ENCODE peak calls at places on chromosomes 12 and 14, in five cellular contexts. O is prostate gland; C is bronchial epithelial cell; D is CD8-positive, alpha-beta T cell; X is astrocyte. U is an unnamed sample.

GRCh38 chr14:76919431-76919810 is 93.2 kb downstream of the LRRC74A start:
- DNase-seq in X (peak), D (no peak), C (peak), O (peak), U (peak)

GRCh38 chr12:121791671-121792496 is 1.6 kb downstream of the RHOF start:
- DNase-seq in O (no peak), D (peak), X (no peak), C (no peak), U (no peak)

GRCh38 chr14:103847954-103848719 is 762 bp upstream of the PPP1R13B start:
- DNase-seq in X (no peak), D (peak), C (no peak), O (no peak), U (no peak)

GRCh38 chr12:52137746-52138145 is 54.1 kb downstream of the KRT80 start:
- DNase-seq in O (no peak), X (no peak), C (no peak), D (no peak), U (no peak)

GRCh38 chr12:47247418-47247817 is 167.7 kb upstream of the AMIGO2 start:
- DNase-seq in X (no peak), D (no peak), C (no peak), O (peak), U (peak)

GRCh38 chr14:62117010-62117717 is 354.9 kb downstream of the SNAPC1 start:
- DNase-seq in O (peak), D (peak), C (peak), X (peak), U (peak)

GRCh38 chr14:29016050-29016900 is 249.7 kb downstream of the FOXG1 start:
- DNase-seq in C (peak), O (no peak), X (peak), D (no peak), U (peak)

GRCh38 chr12:50562485-50563433 is 58.0 kb downstream of the DIP2B start:
- DNase-seq in C (no peak), X (no peak), O (no peak), D (no peak), U (no peak)

GRCh38 chr14:61140872-61141271 is 140.3 kb downstream of the TMEM30B start:
- DNase-seq in O (no peak), C (peak), X (peak), D (no peak), U (peak)

GRCh38 chr14:97107760-97108159 is 310.6 kb downstream of the VRK1 start:
- DNase-seq in O (no peak), C (no peak), X (no peak), D (no peak), U (no peak)

GRCh38 chr14:65471038-65471878 is 58.7 kb downstream of the FUT8 start:
- DNase-seq in D (no peak), O (no peak), X (no peak), C (no peak), U (no peak)

GRCh38 chr12:15963271-15963670 is 52.1 kb downstream of the DERA start:
- DNase-seq in X (peak), C (peak), O (no peak), D (no peak), U (peak)

GRCh38 chr12:59619461-59620240 is 23.8 kb downstream of the SLC16A7 start:
- DNase-seq in C (no peak), D (no peak), O (no peak), X (no peak), U (no peak)

GRCh38 chr14:38716871-38717270 is 386.2 kb downstream of the SEC23A start:
- DNase-seq in C (no peak), O (no peak), D (no peak), X (peak), U (no peak)

GRCh38 chr12:120394483-120395367 is 25.8 kb upstream of the MSI1 start:
- DNase-seq in C (peak), D (no peak), X (no peak), O (peak), U (peak)

GRCh38 chr12:106238146-106238545 is 9.7 kb downstream of the CKAP4 start:
- DNase-seq in C (no peak), D (no peak), X (no peak), O (no peak), U (no peak)

GRCh38 chr12:129746318-129746717 is 157.5 kb downstream of the TMEM132D start:
- DNase-seq in C (no peak), O (no peak), D (no peak), X (no peak), U (no peak)

GRCh38 chr14:77364146-77364545 is 12.7 kb downstream of the TMED8 start:
- DNase-seq in X (no peak), C (no peak), O (no peak), D (no peak), U (no peak)

GRCh38 chr12:99984271-99985128 is at the start of gene ANKS1B:
- DNase-seq in X (peak), C (no peak), D (no peak), O (peak), U (peak)

GRCh38 chr14:54088271-54088670 is 131.6 kb upstream of the BMP4 start:
- DNase-seq in D (no peak), X (no peak), O (no peak), C (no peak), U (no peak)

GRCh38 chr12:46519407-46519806 is 146.8 kb upstream of the SLC38A2 start:
- DNase-seq in O (no peak), C (no peak), D (no peak), X (no peak), U (no peak)

GRCh38 chr12:104049278-104050257 is at the start of gene GLT8D2:
- DNase-seq in X (peak), D (peak), O (peak), C (peak), U (peak)

GRCh38 chr12:10033783-10034381 is 3.4 kb downstream of the CLEC9A start:
- DNase-seq in O (no peak), C (peak), X (no peak), D (no peak), U (peak)

GRCh38 chr12:11705010-11705409 is 55.5 kb downstream of the ETV6 start:
- DNase-seq in C (peak), O (no peak), X (peak), D (no peak), U (peak)

GRCh38 chr14:64501326-64502171 is 2.1 kb downstream of the ZBTB25 start:
- DNase-seq in D (no peak), C (peak), X (peak), O (peak), U (peak)

GRCh38 chr12:98799822-98800221 is 154.7 kb downstream of the APAF1 start:
- DNase-seq in D (no peak), C (no peak), X (no peak), O (no peak), U (no peak)

GRCh38 chr14:38873923-38874612 is 229.0 kb downstream of the SEC23A start:
- DNase-seq in D (no peak), C (no peak), O (no peak), X (no peak), U (no peak)

GRCh38 chr12:60042835-60043234 is 447.0 kb downstream of the SLC16A7 start:
- DNase-seq in O (no peak), C (peak), D (no peak), X (no peak), U (no peak)

DNA sequence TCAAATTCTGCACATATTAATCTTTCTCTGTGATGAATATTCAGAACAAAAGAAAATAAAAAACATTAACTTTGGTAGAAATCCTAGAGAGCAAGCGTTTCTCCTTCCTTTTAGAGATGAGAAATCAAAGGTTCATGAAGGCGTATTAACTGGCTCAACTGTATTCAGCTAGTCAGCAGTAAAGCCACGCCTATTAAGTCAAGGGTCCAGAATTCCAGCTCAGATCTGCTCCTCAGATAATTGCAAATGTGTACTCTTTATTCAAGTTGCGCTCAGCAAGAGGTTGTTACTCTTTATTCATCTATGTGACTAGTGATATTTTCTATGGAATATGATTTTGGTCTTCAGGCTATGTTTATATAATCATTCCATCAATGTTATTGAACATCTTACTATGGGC is 13.1 kb upstream of the POC1B start:
- DNase-seq in X (no peak), D (no peak), O (no peak), C (no peak), U (no peak)
- H3K4me3 ChIP-seq in X (no peak), D (no peak), O (no peak), C (no peak), U (no peak)

GRCh38 chr14:71139058-71139946 is 232.0 kb downstream of the PCNX1 start:
- DNase-seq in D (peak), O (peak), C (peak), X (no peak), U (peak)
- TF ChIP-seq CTCF in D (peak), O (peak), C (peak), X (peak), U (peak)

GRCh38 chr12:8817856-8818255 is 4.6 kb upstream of the A2ML1 start:
- DNase-seq in O (no peak), X (peak), D (no peak), C (no peak), U (peak)

GRCh38 chr12:8816448-8816847 is 6.0 kb upstream of the A2ML1 start:
- DNase-seq in D (no peak), C (no peak), O (no peak), X (no peak), U (no peak)

GRCh38 chr12:8822298-8822697 is at the start of gene A2ML1:
- DNase-seq in D (no peak), C (peak), O (peak), X (no peak), U (peak)

GRCh38 chr12:8818526-8818925 is 3.9 kb upstream of the A2ML1 start:
- DNase-seq in O (no peak), X (no peak), D (no peak), C (no peak), U (no peak)

GRCh38 chr12:8819676-8819980 is 2.8 kb upstream of the A2ML1 start:
- DNase-seq in X (peak), O (no peak), D (no peak), C (peak), U (peak)
- H3K4me3 ChIP-seq in X (no peak), O (no peak), D (no peak), C (no peak), U (no peak)

GRCh38 chr12:86186449-86186848 is 69.7 kb downstream of the MGAT4C start:
- DNase-seq in X (no peak), D (no peak), O (no peak), C (peak), U (peak)
- TF ChIP-seq CTCF in X (no peak), D (no peak), O (no peak), C (peak), U (peak)

GRCh38 chr14:69882086-69882864 is 3.1 kb downstream of the SMOC1 start:
- DNase-seq in C (no peak), D (no peak), O (no peak), X (no peak), U (no peak)
- H3K4me3 ChIP-seq in C (no peak), D (no peak), O (no peak), X (no peak), U (no peak)

GRCh38 chr14:69582829-69583228 is 8.2 kb upstream of the CCDC177 start:
- DNase-seq in X (no peak), C (no peak), O (no peak), D (no peak), U (no peak)

GRCh38 chr14:69581316-69581935 is 6.8 kb upstream of the CCDC177 start:
- DNase-seq in D (no peak), O (no peak), X (no peak), C (no peak), U (no peak)

GRCh38 chr14:69582207-69582606 is 7.5 kb upstream of the CCDC177 start:
- DNase-seq in D (no peak), X (peak), C (peak), O (no peak), U (peak)

GRCh38 chr14:69579476-69579875 is 4.8 kb upstream of the CCDC177 start:
- DNase-seq in C (no peak), X (no peak), D (no peak), O (no peak), U (no peak)

GRCh38 chr14:69580009-69580577 is 5.4 kb upstream of the CCDC177 start:
- DNase-seq in D (no peak), X (peak), C (peak), O (no peak), U (peak)
- TF ChIP-seq CTCF in D (no peak), X (peak), C (peak), O (no peak), U (peak)

DNA sequence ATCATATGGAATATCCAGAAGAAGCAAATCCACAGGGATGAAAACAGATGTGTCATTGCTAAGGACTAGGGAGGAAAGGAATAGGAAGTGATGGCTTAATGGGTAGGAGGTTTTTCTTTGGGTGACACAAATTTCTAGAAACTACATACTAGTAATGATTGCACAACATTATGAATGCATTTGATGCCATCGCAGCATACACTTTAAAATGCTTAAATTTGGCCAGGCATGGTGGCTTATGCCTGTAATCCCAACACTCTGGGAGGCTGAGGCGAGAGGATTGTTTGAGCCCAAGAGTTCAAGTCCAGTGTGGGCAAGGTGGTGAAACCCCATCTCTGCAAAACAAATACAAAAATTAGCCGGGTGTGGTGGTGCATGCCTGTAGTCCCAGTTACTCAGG is 1370.8 kb downstream of the AACS start:
- DNase-seq in C (no peak), D (no peak), X (no peak), O (no peak), U (no peak)
- H3K4me3 ChIP-seq in C (no peak), D (no peak), X (no peak), O (no peak), U (no peak)

DNA sequence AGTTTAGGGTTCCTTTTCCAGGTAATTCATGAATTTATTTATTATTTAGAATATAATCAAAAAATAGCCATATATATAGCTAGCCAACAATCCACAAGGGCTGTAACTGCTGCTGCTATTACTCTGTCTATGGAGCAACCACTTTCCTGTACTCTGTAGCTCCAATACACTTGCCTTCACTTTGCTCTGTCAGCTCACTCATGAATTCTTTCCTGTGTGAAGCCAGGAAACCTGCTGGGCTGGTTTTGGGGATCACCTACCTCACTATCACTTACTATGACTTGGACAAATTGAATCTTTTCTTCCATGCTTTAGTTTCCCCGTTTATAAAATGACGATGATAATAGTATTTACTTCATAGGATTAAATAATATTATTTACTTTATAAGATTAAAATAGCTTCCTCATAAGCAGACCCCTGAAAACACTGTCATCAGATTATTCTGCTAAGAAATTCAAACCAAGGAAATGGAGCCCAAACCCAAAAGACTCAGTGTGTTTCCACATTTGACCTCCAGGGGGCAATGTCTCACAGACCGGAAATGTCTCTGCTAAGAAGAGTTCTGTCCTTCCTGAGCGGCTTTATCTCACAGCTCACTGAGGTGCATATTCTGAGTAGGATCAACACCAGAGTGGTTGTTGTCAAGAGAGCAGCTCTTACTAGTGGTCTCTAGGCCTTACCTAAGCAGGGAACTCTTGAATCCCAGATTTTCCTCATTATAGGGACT is 457.1 kb downstream of the DAD1 start:
- DNase-seq in C (no peak), D (peak), X (no peak), O (no peak), U (peak)
- TF ChIP-seq CTCF in C (peak), D (peak), X (peak), O (peak), U (peak)

GRCh38 chr12:113926792-113927191 is 39.3 kb downstream of the RBM19 start:
- DNase-seq in O (no peak), X (no peak), D (no peak), C (no peak), U (no peak)

GRCh38 chr12:113918306-113918705 is 47.8 kb downstream of the RBM19 start:
- DNase-seq in C (no peak), X (no peak), D (no peak), O (no peak), U (no peak)

GRCh38 chr12:113924341-113924740 is 41.8 kb downstream of the RBM19 start:
- DNase-seq in D (no peak), O (no peak), C (no peak), X (no peak), U (no peak)

GRCh38 chr12:113919791-113920190 is 46.3 kb downstream of the RBM19 start:
- DNase-seq in O (no peak), D (no peak), C (no peak), X (no peak), U (no peak)

GRCh38 chr12:113923251-113923650 is 42.9 kb downstream of the RBM19 start:
- DNase-seq in D (no peak), C (no peak), X (no peak), O (no peak), U (no peak)
- H3K4me3 ChIP-seq in D (no peak), C (no peak), X (no peak), O (no peak), U (no peak)